ENCODE peak calls at places on chromosomes 5 and 9, in seven cellular contexts. E is DMS153; G is GM13976; J is kidney tubule cell; H is activated CD8-positive, alpha-beta T cell treated with anti-CD3 and anti-CD28 coated beads for 36 hours; U is naive B cell; B is amniotic stem cell. P is an unnamed sample.

GRCh38 chr5:31854181-31854624 is 215.3 kb downstream of the PDZD2 start:
- DNase-seq in E (no peak), G (no peak), J (peak; percentile 85), H (peak; percentile 45), U (no peak), B (no peak), P (no peak)

GRCh38 chr9:124347968-124348358 is 67.3 kb downstream of the PSMB7 start:
- DNase-seq in E (no peak), G (peak; percentile 22), J (no peak), H (no peak), U (no peak), B (no peak), P (no peak)

GRCh38 chr5:151020304-151021031 is at the start of gene GPX3:
- DNase-seq in E (peak; percentile 14), G (peak; percentile 77), J (peak; percentile 78), H (peak; percentile 52), U (peak; percentile 49), B (no peak), P (no peak)

GRCh38 chr9:113350937-113351336 is 1.6 kb downstream of the BSPRY start:
- DNase-seq in E (no peak), G (peak; percentile 60), J (peak; percentile 30), H (peak; percentile 77), U (peak; percentile 50), B (no peak), P (no peak)

GRCh38 chr5:1781726-1782384 is 17.8 kb downstream of the MRPL36 start:
- DNase-seq in E (no peak), G (no peak), J (no peak), H (no peak), U (no peak), B (no peak), P (no peak)

GRCh38 chr5:89289604-89290003 is 406.6 kb upstream of the MEF2C start:
- DNase-seq in E (no peak), G (no peak), J (peak; percentile 57), H (no peak), U (no peak), B (no peak), P (no peak)

GRCh38 chr5:61313960-61314681 is 17.9 kb upstream of the ZSWIM6 start:
- DNase-seq in E (no peak), G (no peak), J (peak; percentile 97), H (no peak), U (no peak), B (peak; percentile 66), P (no peak)

GRCh38 chr5:2797160-2797559 is 45.7 kb upstream of the IRX2 start:
- DNase-seq in E (peak; percentile 93), G (no peak), J (no peak), H (no peak), U (no peak), B (no peak), P (no peak)

GRCh38 chr5:144092510-144092909 is 77.9 kb downstream of the YIPF5 start:
- DNase-seq in E (no peak), G (no peak), J (peak; percentile 63), H (no peak), U (no peak), B (no peak), P (no peak)

GRCh38 chr5:67693956-67694564 is 497.5 kb upstream of the CD180 start:
- DNase-seq in E (no peak), G (no peak), J (peak; percentile 16), H (no peak), U (no peak), B (no peak), P (peak; percentile 32)

GRCh38 chr9:73269430-73270101 is 117.9 kb downstream of the ANXA1 start:
- DNase-seq in E (peak; percentile 10), G (no peak), J (peak; percentile 15), H (no peak), U (no peak), B (peak; percentile 1), P (peak; percentile 10)

GRCh38 chr9:98429613-98430012 is 174.2 kb upstream of the TBC1D2 start:
- DNase-seq in E (no peak), G (no peak), J (peak; percentile 50), H (no peak), U (no peak), B (no peak), P (no peak)

GRCh38 chr5:76601470-76601869 is 21.7 kb downstream of the F2RL2 start:
- DNase-seq in E (peak; percentile 2), G (peak; percentile 40), J (peak; percentile 68), H (peak; percentile 30), U (peak; percentile 42), B (peak; percentile 74), P (peak; percentile 72)

GRCh38 chr9:31355159-31355882 is 1029.1 kb upstream of the ACO1 start:
- DNase-seq in E (no peak), G (no peak), J (no peak), H (no peak), U (no peak), B (no peak), P (no peak)

GRCh38 chr9:18549772-18550171 is 75.8 kb downstream of the ADAMTSL1 start:
- DNase-seq in E (no peak), G (no peak), J (no peak), H (no peak), U (no peak), B (no peak), P (no peak)

GRCh38 chr5:56746553-56746952 is 68.8 kb upstream of the MAP3K1 start:
- DNase-seq in E (no peak), G (no peak), J (no peak), H (no peak), U (no peak), B (no peak), P (no peak)

GRCh38 chr5:139788294-139788875 is 7.2 kb upstream of the PSD2 start:
- DNase-seq in E (no peak), G (no peak), J (no peak), H (no peak), U (no peak), B (no peak), P (no peak)

GRCh38 chr5:112379541-112380325 is 39.3 kb downstream of the EPB41L4A start:
- DNase-seq in E (no peak), G (no peak), J (no peak), H (no peak), U (no peak), B (no peak), P (no peak)

GRCh38 chr5:74575741-74576538 is 64.6 kb downstream of the ENC1 start:
- DNase-seq in E (no peak), G (no peak), J (peak; percentile 93), H (no peak), U (no peak), B (no peak), P (peak; percentile 35)

GRCh38 chr9:129102791-129103594 is 7.6 kb downstream of the CRAT start:
- DNase-seq in E (peak; percentile 31), G (peak; percentile 74), J (peak; percentile 45), H (peak; percentile 41), U (no peak), B (peak; percentile 20), P (no peak)

GRCh38 chr9:110814159-110814558 is 145.6 kb downstream of the MUSK start:
- DNase-seq in E (no peak), G (no peak), J (peak; percentile 49), H (no peak), U (no peak), B (no peak), P (no peak)

GRCh38 chr5:1336749-1337489 is 8.0 kb downstream of the CLPTM1L start:
- DNase-seq in E (no peak), G (no peak), J (peak; percentile 13), H (no peak), U (no peak), B (no peak), P (no peak)

GRCh38 chr9:33458444-33458843 is 11.1 kb upstream of the AQP3 start:
- DNase-seq in E (peak; percentile 7), G (peak; percentile 64), J (peak; percentile 88), H (peak; percentile 85), U (no peak), B (no peak), P (no peak)

GRCh38 chr5:30736642-30737041 is 456.8 kb upstream of the CDH6 start:
- DNase-seq in E (no peak), G (no peak), J (no peak), H (no peak), U (no peak), B (no peak), P (no peak)